ENCODE peak calls at places on chromosomes 2 and 18, in five cellular contexts. O, C, A, H and K are unnamed samples.

GRCh38 chr18:37769846-37770245 is 204.2 kb upstream of the CELF4 start:
- DNase-seq in O (no peak), C (no peak), A (no peak), H (no peak), K (no peak)

GRCh38 chr18:47184419-47185050 is 8.4 kb upstream of the IER3IP1 start:
- DNase-seq in O (no peak), C (no peak), A (no peak), H (no peak), K (no peak)

GRCh38 chr2:154375625-154376020 is 322.9 kb upstream of the KCNJ3 start:
- DNase-seq in O (no peak), C (peak), A (no peak), H (peak), K (no peak)

GRCh38 chr2:199460101-199460671 is 2.4 kb upstream of the SATB2 start:
- DNase-seq in O (no peak), C (peak), A (no peak), H (no peak), K (no peak)

GRCh38 chr2:126839711-126840110 is 59.0 kb upstream of the TEX51 start:
- DNase-seq in O (no peak), C (no peak), A (no peak), H (no peak), K (no peak)

GRCh38 chr2:15881120-15881433 is 59.3 kb upstream of the MYCN start:
- DNase-seq in O (no peak), C (no peak), A (no peak), H (no peak), K (no peak)

GRCh38 chr2:54556659-54557121 is 100.6 kb downstream of the SPTBN1 start:
- DNase-seq in O (no peak), C (no peak), A (no peak), H (peak), K (no peak)

GRCh38 chr18:58241877-58242276 is 197.9 kb downstream of the NEDD4L start:
- DNase-seq in O (no peak), C (peak), A (no peak), H (no peak), K (no peak)

GRCh38 chr2:54574107-54574859 is 118.2 kb downstream of the SPTBN1 start:
- DNase-seq in O (peak), C (peak), A (no peak), H (no peak), K (peak)

GRCh38 chr2:88692187-88692586 is 714 bp downstream of the RPIA start:
- DNase-seq in O (no peak), C (peak), A (no peak), H (no peak), K (peak)

GRCh38 chr2:210496512-210496911 is 20.0 kb upstream of the LANCL1 start:
- DNase-seq in O (no peak), C (no peak), A (no peak), H (no peak), K (no peak)

GRCh38 chr18:7870855-7871254 is 303.7 kb downstream of the PTPRM start:
- DNase-seq in O (no peak), C (no peak), A (no peak), H (no peak), K (no peak)

GRCh38 chr2:174183076-174183475 is 65.3 kb downstream of the OLA1 start:
- DNase-seq in O (no peak), C (no peak), A (no peak), H (no peak), K (no peak)

GRCh38 chr18:49018961-49019445 is 68.2 kb upstream of the SMAD7 start:
- DNase-seq in O (no peak), C (no peak), A (no peak), H (no peak), K (no peak)

GRCh38 chr18:11177382-11177781 is 28.0 kb upstream of the PIEZO2 start:
- DNase-seq in O (no peak), C (no peak), A (no peak), H (no peak), K (no peak)

GRCh38 chr2:169983506-169983905 is 156.3 kb downstream of the UBR3 start:
- DNase-seq in O (no peak), C (no peak), A (no peak), H (no peak), K (no peak)

GRCh38 chr2:159128191-159128590 is 158.3 kb downstream of the WDSUB1 start:
- DNase-seq in O (no peak), C (no peak), A (no peak), H (no peak), K (no peak)